ENCODE peak calls at places on chromosomes 11 and 22, in eight cellular contexts. F is CD4-positive, alpha-beta T cell; P is PC-3; T is T-cell; X is gastroesophageal sphincter; B is stimulated activated naive CD8-positive, alpha-beta T cell treated with anti-CD3 and anti-CD28 coated beads, Interleukin-15, amount 100 ng/mL, for 72 hours; J is K562; R is activated CD4-positive, alpha-beta T cell treated with anti-CD3 and anti-CD28 coated beads for 36 hours. W is an unnamed sample.

GRCh38 chr22:47371263-47372090 is 609.0 kb downstream of the TBC1D22A start:
- ATAC-seq in F (no peak), P (no peak), T (no peak), X (no peak), B (no peak), J (no peak), R (no peak), W (no peak)

GRCh38 chr11:119722281-119722794 is 6.7 kb downstream of the NECTIN1 start:
- ATAC-seq in F (no peak), P (no peak), T (no peak), X (no peak), B (no peak), J (no peak), R (no peak), W (no peak)

GRCh38 chr11:61258546-61258945 is 17.6 kb downstream of the PGA5 start:
- ATAC-seq in F (no peak), P (no peak), T (no peak), X (no peak), B (no peak), J (no peak), R (no peak), W (no peak)

GRCh38 chr11:114058026-114058706 is 1.3 kb upstream of the ZBTB16 start:
- ATAC-seq in F (no peak), P (no peak), T (no peak), X (no peak), B (no peak), J (no peak), R (no peak), W (no peak)

GRCh38 chr11:92226331-92227232 is 2.0 kb downstream of the FAT3 start:
- ATAC-seq in F (no peak), P (no peak), T (no peak), X (no peak), B (no peak), J (no peak), R (no peak), W (peak; percentile 44)

GRCh38 chr11:61785837-61786402 is 6.5 kb downstream of the TMEM258 start:
- ATAC-seq in F (no peak), P (no peak), T (no peak), X (no peak), B (peak; percentile 6), J (no peak), R (no peak), W (no peak)

GRCh38 chr11:104073950-104074349 is 37.5 kb downstream of the DDI1 start:
- ATAC-seq in F (no peak), P (peak; percentile 60), T (no peak), X (no peak), B (no peak), J (no peak), R (no peak), W (peak; percentile 59)

GRCh38 chr11:72483412-72484186 is 49.3 kb upstream of the CLPB start:
- ATAC-seq in F (no peak), P (no peak), T (no peak), X (peak; percentile 82), B (peak; percentile 76), J (no peak), R (peak; percentile 42), W (no peak)

GRCh38 chr11:108289699-108290098 is 66.8 kb downstream of the ATM start:
- ATAC-seq in F (no peak), P (peak; percentile 48), T (no peak), X (no peak), B (no peak), J (no peak), R (no peak), W (no peak)

GRCh38 chr11:85182437-85183109 is 444.6 kb downstream of the DLG2 start:
- ATAC-seq in F (no peak), P (peak; percentile 64), T (no peak), X (no peak), B (no peak), J (no peak), R (no peak), W (peak; percentile 88)

GRCh38 chr22:44329179-44329796 is 16.5 kb upstream of the SHISAL1 start:
- ATAC-seq in F (no peak), P (peak; percentile 80), T (no peak), X (no peak), B (peak; percentile 75), J (no peak), R (peak; percentile 64), W (no peak)

GRCh38 chr11:126929186-126930085 is 71.1 kb downstream of the KIRREL3 start:
- ATAC-seq in F (no peak), P (no peak), T (no peak), X (peak; percentile 31), B (no peak), J (peak; percentile 63), R (no peak), W (peak; percentile 75)

GRCh38 chr22:20093437-20093836 is 13.4 kb downstream of the DGCR8 start:
- ATAC-seq in F (no peak), P (no peak), T (no peak), X (no peak), B (no peak), J (peak; percentile 6), R (no peak), W (no peak)

GRCh38 chr11:63945482-63946163 is 6.8 kb downstream of the NAA40 start:
- ATAC-seq in F (peak; percentile 72), P (peak; percentile 99), T (peak; percentile 74), X (peak; percentile 89), B (peak; percentile 80), J (peak; percentile 89), R (peak; percentile 80), W (peak; percentile 99)

GRCh38 chr11:19763315-19763714 is 50.7 kb downstream of the NAV2 start:
- ATAC-seq in F (no peak), P (no peak), T (no peak), X (no peak), B (no peak), J (no peak), R (no peak), W (no peak)

GRCh38 chr11:69891421-69892236 is 72.4 kb upstream of the FGF3 start:
- ATAC-seq in F (no peak), P (peak; percentile 23), T (no peak), X (no peak), B (no peak), J (no peak), R (no peak), W (no peak)

W was measured in SK-N-SH treated with all-trans-retinoic acid at 6 μM for 48 hours.